ENCODE peak calls at places on chromosomes 12 and 14, in seven cellular contexts. K, P, N, X, C, R and T are unnamed samples.

GRCh38 chr14:105439710-105440553 is 20.3 kb downstream of the MTA1 start:
- DNase-seq in K (peak), P (no peak), N (no peak), X (no peak), C (peak), R (no peak), T (no peak)

GRCh38 chr12:117516034-117516433 is 154.6 kb upstream of the NOS1 start:
- DNase-seq in K (no peak), P (no peak), N (no peak), X (no peak), C (no peak), R (no peak), T (no peak)

GRCh38 chr14:105334383-105335230 is 20.1 kb downstream of the PACS2 start:
- DNase-seq in K (no peak), P (peak), N (no peak), X (peak), C (no peak), R (no peak), T (no peak)

GRCh38 chr14:46734287-46734686 is 82.7 kb upstream of the RPL10L start:
- DNase-seq in K (no peak), P (no peak), N (no peak), X (no peak), C (no peak), R (no peak), T (peak)

GRCh38 chr14:23354990-23355389 is 2.3 kb upstream of the SLC22A17 start:
- DNase-seq in K (no peak), P (no peak), N (no peak), X (no peak), C (no peak), R (no peak), T (no peak)

GRCh38 chr12:116642101-116642500 is 82.9 kb downstream of the MAP1LC3B2 start:
- DNase-seq in K (no peak), P (no peak), N (no peak), X (no peak), C (no peak), R (no peak), T (no peak)

GRCh38 chr14:68683326-68683725 is 109.5 kb downstream of the ZFP36L1 start:
- DNase-seq in K (no peak), P (no peak), N (peak), X (no peak), C (no peak), R (no peak), T (no peak)

GRCh38 chr14:66381765-66382164 is 104.4 kb upstream of the CCDC196 start:
- DNase-seq in K (no peak), P (no peak), N (no peak), X (no peak), C (no peak), R (no peak), T (no peak)

GRCh38 chr12:52149651-52150241 is 42.1 kb downstream of the KRT80 start:
- DNase-seq in K (no peak), P (no peak), N (no peak), X (no peak), C (no peak), R (no peak), T (no peak)

GRCh38 chr14:100237735-100238418 is 1.1 kb upstream of the YY1 start:
- DNase-seq in K (peak), P (peak), N (no peak), X (no peak), C (peak), R (peak), T (no peak)

GRCh38 chr14:98173291-98173690 is 1098.7 kb downstream of the BCL11B start:
- DNase-seq in K (no peak), P (no peak), N (no peak), X (no peak), C (no peak), R (no peak), T (no peak)

GRCh38 chr14:91228112-91229004 is 16.1 kb downstream of the GPR68 start:
- DNase-seq in K (no peak), P (peak), N (peak), X (peak), C (no peak), R (peak), T (peak)

GRCh38 chr12:32027684-32028355 is 68.6 kb downstream of the RESF1 start:
- DNase-seq in K (no peak), P (no peak), N (no peak), X (peak), C (no peak), R (no peak), T (no peak)

GRCh38 chr12:56635539-56636117 is 5.5 kb upstream of the BAZ2A start:
- DNase-seq in K (no peak), P (peak), N (no peak), X (peak), C (no peak), R (no peak), T (no peak)

GRCh38 chr12:109302358-109302757 is 6.7 kb downstream of the FOXN4 start:
- DNase-seq in K (no peak), P (peak), N (no peak), X (no peak), C (no peak), R (no peak), T (no peak)

GRCh38 chr12:9114946-9115345 is 773 bp downstream of the A2M start:
- DNase-seq in K (no peak), P (no peak), N (no peak), X (no peak), C (no peak), R (no peak), T (no peak)

GRCh38 chr12:67426067-67426466 is 156.9 kb downstream of the CAND1 start:
- DNase-seq in K (no peak), P (no peak), N (peak), X (no peak), C (no peak), R (no peak), T (peak)

GRCh38 chr14:99413172-99413571 is 67.5 kb downstream of the SETD3 start:
- DNase-seq in K (no peak), P (peak), N (no peak), X (no peak), C (no peak), R (no peak), T (no peak)

GRCh38 chr14:32469388-32470160 is 140.5 kb downstream of the AKAP6 start:
- DNase-seq in K (no peak), P (peak), N (peak), X (no peak), C (peak), R (no peak), T (peak)

GRCh38 chr12:1799882-1800645 is 20.3 kb upstream of the LRTM2 start:
- DNase-seq in K (no peak), P (no peak), N (no peak), X (no peak), C (no peak), R (no peak), T (no peak)

GRCh38 chr12:68510394-68510793 is 100.3 kb upstream of the RAP1B start:
- DNase-seq in K (no peak), P (no peak), N (no peak), X (no peak), C (no peak), R (no peak), T (no peak)

GRCh38 chr14:90444077-90444696 is 47.4 kb downstream of the CALM1 start:
- DNase-seq in K (no peak), P (no peak), N (peak), X (no peak), C (no peak), R (no peak), T (peak)

GRCh38 chr14:101231828-101232227 is 328.3 kb upstream of the RTL1 start:
- DNase-seq in K (no peak), P (no peak), N (no peak), X (no peak), C (no peak), R (no peak), T (no peak)

GRCh38 chr14:55297611-55298323 is 26.5 kb downstream of the FBXO34 start:
- DNase-seq in K (no peak), P (peak), N (no peak), X (no peak), C (no peak), R (no peak), T (peak)

GRCh38 chr14:85439696-85440328 is 90.1 kb upstream of the FLRT2 start:
- DNase-seq in K (no peak), P (no peak), N (peak), X (no peak), C (peak), R (no peak), T (peak)

GRCh38 chr12:332581-333205 is 56.4 kb downstream of the KDM5A start:
- DNase-seq in K (no peak), P (no peak), N (peak), X (no peak), C (no peak), R (no peak), T (peak)

GRCh38 chr12:99611590-99611989 is 36.0 kb upstream of the GARIN6 start:
- DNase-seq in K (no peak), P (no peak), N (peak), X (no peak), C (peak), R (no peak), T (no peak)

GRCh38 chr12:121279507-121279915 is 17.0 kb downstream of the CAMKK2 start:
- DNase-seq in K (peak), P (no peak), N (no peak), X (no peak), C (no peak), R (no peak), T (no peak)

GRCh38 chr14:105120056-105120455 is 48.5 kb downstream of the JAG2 start:
- DNase-seq in K (no peak), P (no peak), N (no peak), X (no peak), C (no peak), R (no peak), T (no peak)

GRCh38 chr12:128795530-128796361 is 28.0 kb downstream of the SLC15A4 start:
- DNase-seq in K (no peak), P (no peak), N (peak), X (no peak), C (no peak), R (no peak), T (no peak)

GRCh38 chr12:4025420-4026358 is 152.5 kb upstream of the PARP11 start:
- DNase-seq in K (no peak), P (peak), N (no peak), X (no peak), C (no peak), R (no peak), T (no peak)